ENCODE peak calls at places on chromosomes 12 and 14, in five cellular contexts. I is psoas muscle; E is CD8-positive, alpha-beta memory T cell; R is testis; U is right cardiac atrium. L is an unnamed sample.

GRCh38 chr12:89319111-89319510 is 33.2 kb downstream of the DUSP6 start:
- DNase-seq in I (peak; percentile 59), E (no peak), R (no peak), U (no peak), L (no peak)

GRCh38 chr12:119938049-119938667 is 50.9 kb upstream of the BICDL1 start:
- DNase-seq in I (no peak), E (peak; percentile 71), R (peak; percentile 72), U (peak; percentile 25), L (peak; percentile 92)

GRCh38 chr14:63562414-63562813 is 19.2 kb upstream of the PPP2R5E start:
- DNase-seq in I (no peak), E (no peak), R (no peak), U (no peak), L (no peak)

GRCh38 chr12:117367006-117367638 is 5.7 kb upstream of the NOS1 start:
- DNase-seq in I (peak; percentile 72), E (no peak), R (peak; percentile 91), U (peak; percentile 44), L (peak; percentile 97)

GRCh38 chr12:95473947-95474817 is at the start of gene METAP2:
- DNase-seq in I (peak; percentile 99), E (peak; percentile 90), R (peak; percentile 98), U (peak; percentile 97), L (peak; percentile 100)

GRCh38 chr12:6450869-6451347 is 934 bp upstream of the TAPBPL start:
- DNase-seq in I (no peak), E (no peak), R (peak; percentile 55), U (no peak), L (peak; percentile 88)

GRCh38 chr14:35044939-35045797 is 904 bp upstream of the FAM177A1 start:
- DNase-seq in I (no peak), E (no peak), R (no peak), U (no peak), L (no peak)

GRCh38 chr12:124523071-124523470 is 44.3 kb downstream of the NCOR2 start:
- DNase-seq in I (peak; percentile 70), E (no peak), R (no peak), U (no peak), L (no peak)

GRCh38 chr12:93130371-93131049 is 201.4 kb upstream of the EEA1 start:
- DNase-seq in I (no peak), E (no peak), R (no peak), U (no peak), L (no peak)

GRCh38 chr12:47360771-47361388 is 281.1 kb upstream of the AMIGO2 start:
- DNase-seq in I (no peak), E (peak; percentile 68), R (no peak), U (no peak), L (no peak)

DNA sequence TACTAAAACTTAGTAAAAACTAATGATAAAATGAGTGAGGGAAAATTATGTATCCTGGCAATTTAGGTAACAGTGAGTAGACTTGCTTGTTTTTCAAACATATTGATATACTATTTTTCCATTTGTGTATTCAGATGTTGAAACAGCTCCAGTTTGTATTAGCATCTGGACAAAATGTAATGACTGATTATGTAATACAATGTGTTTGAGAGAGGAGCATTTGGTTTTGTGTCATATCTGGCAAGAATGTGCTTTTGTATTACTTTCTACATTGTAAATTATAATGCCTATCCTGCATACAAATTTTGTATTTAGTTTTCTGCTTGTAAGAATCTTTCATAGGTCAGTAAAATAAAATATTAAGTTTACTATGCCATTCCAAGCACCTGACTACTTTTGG is 5.7 kb downstream of the CNOT2 start:
- DNase-seq in I (no peak), E (no peak), R (no peak), U (no peak), L (no peak)
- H3K4me1 ChIP-seq in I (peaks cover 84% of the 10 kb centered on the region), E (peaks cover 71% of the 10 kb centered on the region), R (peaks cover 10% of the 10 kb centered on the region), U (no peaks in the 10 kb centered on the region), L (peaks cover 7% of the 10 kb centered on the region)

GRCh38 chr14:102008891-102009290 is 44.5 kb downstream of the DYNC1H1 start:
- DNase-seq in I (no peak), E (no peak), R (no peak), U (no peak), L (no peak)
- H3K4me1 ChIP-seq in I (no peaks in the 10 kb centered on the region), E (no peaks in the 10 kb centered on the region), R (no peaks in the 10 kb centered on the region), U (no peaks in the 10 kb centered on the region), L (no peaks in the 10 kb centered on the region)

GRCh38 chr12:51973560-51973959 is 22.1 kb downstream of the ACVR1B start:
- DNase-seq in I (no peak), E (no peak), R (no peak), U (no peak), L (no peak)

GRCh38 chr12:51976376-51977160 is 25.1 kb downstream of the ACVR1B start:
- DNase-seq in I (no peak), E (no peak), R (no peak), U (no peak), L (no peak)

GRCh38 chr12:51972849-51973273 is 21.4 kb downstream of the ACVR1B start:
- DNase-seq in I (no peak), E (peak; percentile 65), R (peak; percentile 48), U (peak; percentile 49), L (no peak)

GRCh38 chr12:51975196-51975595 is 23.7 kb downstream of the ACVR1B start:
- DNase-seq in I (no peak), E (no peak), R (no peak), U (no peak), L (no peak)

GRCh38 chr12:51974646-51975045 is 23.1 kb downstream of the ACVR1B start:
- DNase-seq in I (no peak), E (no peak), R (no peak), U (no peak), L (no peak)
- H3K4me1 ChIP-seq in I (peaks cover 41% of the 10 kb centered on the region), E (peaks cover 62% of the 10 kb centered on the region), R (peaks cover 9% of the 10 kb centered on the region), U (peaks cover 12% of the 10 kb centered on the region), L (peaks cover 39% of the 10 kb centered on the region)

DNA sequence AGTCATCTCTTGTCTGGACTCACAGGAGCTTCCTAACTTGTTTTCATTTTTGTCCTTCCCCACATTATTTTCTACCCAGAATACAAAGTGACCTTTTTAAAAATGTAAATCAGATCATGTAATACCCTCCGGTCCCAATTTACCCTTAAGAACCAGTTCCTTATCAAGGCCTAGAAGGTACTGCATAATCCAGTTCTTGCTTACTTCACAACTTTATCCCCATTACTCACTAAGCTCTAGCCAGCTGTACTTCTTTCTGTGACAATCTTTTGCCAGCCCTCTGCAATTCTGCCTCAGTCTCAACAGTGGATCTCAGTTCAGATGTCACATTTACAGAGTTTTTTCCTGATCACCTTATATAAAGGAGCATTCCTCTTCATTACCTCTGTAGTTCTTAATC is 11.6 kb downstream of the RAP1B start:
- DNase-seq in I (no peak), E (no peak), R (no peak), U (no peak), L (no peak)
- H3K4me1 ChIP-seq in I (peaks cover 73% of the 10 kb centered on the region), E (peaks cover 73% of the 10 kb centered on the region), R (peaks cover 40% of the 10 kb centered on the region), U (peaks cover 18% of the 10 kb centered on the region), L (no peaks in the 10 kb centered on the region)

GRCh38 chr14:99925471-99925870 is 132.3 kb downstream of the EML1 start:
- DNase-seq in I (no peak), E (no peak), R (no peak), U (no peak), L (no peak)
- H3K4me1 ChIP-seq in I (peaks cover 14% of the 10 kb centered on the region), E (no peaks in the 10 kb centered on the region), R (no peaks in the 10 kb centered on the region), U (no peaks in the 10 kb centered on the region), L (no peaks in the 10 kb centered on the region)

DNA sequence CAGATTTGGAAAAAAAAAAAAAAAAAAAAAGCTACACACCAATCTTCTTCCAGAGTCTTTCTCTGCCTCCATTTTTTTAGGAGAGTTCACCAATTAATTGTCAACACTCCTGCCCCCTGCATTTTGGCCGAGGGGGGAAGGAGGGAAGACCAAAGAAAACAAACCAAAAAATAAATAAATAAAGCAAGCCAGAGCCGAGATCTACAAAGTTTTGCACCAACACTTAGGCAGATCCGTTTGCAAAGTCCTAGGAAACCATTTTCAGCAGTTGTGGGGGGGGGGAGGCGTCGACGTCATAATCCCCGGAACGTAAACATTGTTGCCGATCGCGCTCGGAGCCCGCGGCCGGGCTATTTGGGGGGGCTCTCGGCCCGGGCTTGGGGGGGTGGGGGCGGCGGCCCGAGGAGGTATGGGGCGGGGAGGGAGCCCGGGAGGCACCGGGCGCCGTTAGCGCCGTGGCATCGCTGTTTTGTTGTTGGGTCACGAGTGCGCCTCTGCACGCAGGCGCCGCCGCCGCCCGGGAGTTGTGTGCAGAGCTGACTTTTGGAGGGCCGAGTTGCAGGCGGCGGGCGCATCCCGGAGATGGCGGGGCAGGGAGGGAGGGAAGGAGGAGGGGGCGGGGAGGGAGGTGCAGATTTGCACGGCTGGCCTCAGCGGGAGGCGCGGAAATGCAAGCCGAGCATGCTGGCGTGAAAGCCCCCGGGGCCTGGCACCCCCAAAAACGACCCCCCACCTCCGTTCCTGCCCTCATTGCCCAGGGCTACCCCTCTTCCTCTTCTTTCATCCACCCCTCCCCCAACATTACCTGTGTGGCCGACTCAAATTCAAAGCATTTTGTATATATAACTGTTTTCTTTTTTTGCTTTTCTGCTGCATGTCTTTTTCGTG is 598 bp downstream of the KDM2B start:
- DNase-seq in I (peak; percentile 86), E (peak; percentile 89), R (peak; percentile 89), U (peak; percentile 70), L (peak; percentile 96)
- H3K4me1 ChIP-seq in I (peaks cover 32% of the 10 kb centered on the region), E (peaks cover 41% of the 10 kb centered on the region), R (peaks cover 38% of the 10 kb centered on the region), U (peaks cover 9% of the 10 kb centered on the region), L (peaks cover 14% of the 10 kb centered on the region)

GRCh38 chr14:59254146-59254910 is 65.9 kb downstream of the DAAM1 start:
- DNase-seq in I (peak; percentile 69), E (no peak), R (peak; percentile 97), U (peak; percentile 68), L (peak; percentile 55)

GRCh38 chr14:59252772-59253500 is 64.5 kb downstream of the DAAM1 start:
- DNase-seq in I (no peak), E (no peak), R (no peak), U (no peak), L (no peak)

GRCh38 chr14:59253527-59253926 is 65.1 kb downstream of the DAAM1 start:
- DNase-seq in I (no peak), E (no peak), R (no peak), U (no peak), L (no peak)

GRCh38 chr14:59254911-59255545 is 66.6 kb downstream of the DAAM1 start:
- DNase-seq in I (no peak), E (no peak), R (peak; percentile 34), U (no peak), L (no peak)

DNA sequence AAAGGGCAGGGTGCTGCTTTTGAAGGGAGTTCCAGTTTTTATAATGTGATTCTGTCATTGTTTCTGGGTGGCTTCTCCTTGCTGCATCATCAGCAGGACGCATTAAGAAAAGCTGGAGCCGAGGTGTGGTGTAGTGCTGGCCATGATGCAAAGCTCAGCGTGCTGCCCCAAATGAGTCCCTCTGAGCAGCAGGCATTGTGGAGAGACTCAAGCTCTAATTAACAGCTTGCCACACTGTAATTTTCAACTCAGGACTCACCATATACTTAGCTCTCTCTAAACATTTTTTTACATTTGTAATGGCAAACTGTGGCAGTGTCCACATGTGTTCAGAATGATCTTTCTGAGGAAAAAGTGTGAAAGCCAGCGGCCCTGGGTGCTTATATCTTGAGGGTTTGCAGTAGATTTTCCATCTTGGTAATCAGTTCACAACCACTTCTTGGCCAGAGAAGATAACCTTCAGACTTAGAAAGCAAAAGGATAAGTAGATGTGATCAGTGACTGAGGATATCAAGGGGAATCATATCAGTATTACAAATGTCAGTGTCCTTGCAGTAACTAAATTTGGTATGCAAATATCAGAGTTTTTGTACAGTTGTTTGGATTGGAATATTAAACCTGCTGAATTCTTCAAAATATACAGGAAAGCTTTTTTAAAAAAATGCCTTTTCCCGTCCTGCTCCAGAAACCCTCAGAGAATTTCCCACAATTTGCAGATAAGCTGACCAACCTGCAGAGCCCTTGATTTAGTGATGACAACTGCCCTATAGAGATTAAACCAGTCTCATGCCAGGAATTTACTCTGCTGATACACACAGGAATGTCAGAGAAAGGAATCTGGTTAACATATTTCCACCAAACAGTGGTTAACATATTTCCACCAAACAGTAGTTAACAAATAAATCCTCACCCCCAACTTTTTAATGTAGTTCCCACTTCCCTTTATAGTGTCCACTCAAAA is 63.6 kb downstream of the DAAM1 start:
- DNase-seq in I (no peak), E (no peak), R (no peak), U (no peak), L (no peak)
- H3K4me1 ChIP-seq in I (peaks cover 26% of the 10 kb centered on the region), E (no peaks in the 10 kb centered on the region), R (peaks cover 49% of the 10 kb centered on the region), U (peaks cover 18% of the 10 kb centered on the region), L (peaks cover 27% of the 10 kb centered on the region)

GRCh38 chr12:104463371-104463770 is 6.6 kb downstream of the CHST11 start:
- DNase-seq in I (no peak), E (no peak), R (no peak), U (no peak), L (no peak)
- H3K4me1 ChIP-seq in I (peaks cover 8% of the 10 kb centered on the region), E (peaks cover 86% of the 10 kb centered on the region), R (peaks cover 15% of the 10 kb centered on the region), U (peaks cover 9% of the 10 kb centered on the region), L (peaks cover 5% of the 10 kb centered on the region)

L was measured in endodermal cell.